ENCODE peak calls at places on chromosome 3, in four cellular contexts. One of them, this sample, is unnamed.

GRCh38 chr3:139937674-139938279 is 2.8 kb downstream of the CLSTN2 start:
- DNase-seq in AG10803: peak
- DNase-seq in stimulated activated CD8-positive, alpha-beta memory T cell treated with anti-CD3 and anti-CD28 coated beads, Interleukin-7, amount 100 ng/mL, for 1 hour: no peak
- DNase-seq in T1000: peak
- DNase-seq in this sample: peak

GRCh38 chr3:159938712-159939111 is 49.9 kb upstream of the IL12A start:
- DNase-seq in AG10803: peak
- DNase-seq in stimulated activated CD8-positive, alpha-beta memory T cell treated with anti-CD3 and anti-CD28 coated beads, Interleukin-7, amount 100 ng/mL, for 1 hour: no peak
- DNase-seq in T1000: no peak
- DNase-seq in this sample: no peak

GRCh38 chr3:11050666-11051323 is 58.2 kb downstream of the SLC6A1 start:
- DNase-seq in AG10803: no peak
- DNase-seq in stimulated activated CD8-positive, alpha-beta memory T cell treated with anti-CD3 and anti-CD28 coated beads, Interleukin-7, amount 100 ng/mL, for 1 hour: no peak
- DNase-seq in T1000: no peak
- DNase-seq in this sample: no peak

GRCh38 chr3:155352900-155353490 is 59.5 kb upstream of the STRIT1 start:
- DNase-seq in AG10803: peak
- DNase-seq in stimulated activated CD8-positive, alpha-beta memory T cell treated with anti-CD3 and anti-CD28 coated beads, Interleukin-7, amount 100 ng/mL, for 1 hour: no peak
- DNase-seq in T1000: no peak
- DNase-seq in this sample: peak

GRCh38 chr3:184037816-184038215 is 6.3 kb downstream of the HTR3D start:
- DNase-seq in AG10803: no peak
- DNase-seq in stimulated activated CD8-positive, alpha-beta memory T cell treated with anti-CD3 and anti-CD28 coated beads, Interleukin-7, amount 100 ng/mL, for 1 hour: no peak
- DNase-seq in T1000: no peak
- DNase-seq in this sample: no peak

GRCh38 chr3:113211370-113212154 is at the start of gene BOC:
- DNase-seq in AG10803: peak
- DNase-seq in stimulated activated CD8-positive, alpha-beta memory T cell treated with anti-CD3 and anti-CD28 coated beads, Interleukin-7, amount 100 ng/mL, for 1 hour: no peak
- DNase-seq in T1000: no peak
- DNase-seq in this sample: peak

GRCh38 chr3:10551139-10551538 is 45.8 kb upstream of the ATP2B2 start:
- DNase-seq in AG10803: no peak
- DNase-seq in stimulated activated CD8-positive, alpha-beta memory T cell treated with anti-CD3 and anti-CD28 coated beads, Interleukin-7, amount 100 ng/mL, for 1 hour: no peak
- DNase-seq in T1000: no peak
- DNase-seq in this sample: no peak

GRCh38 chr3:141414141-141414689 is 45.9 kb downstream of the ZBTB38 start:
- DNase-seq in AG10803: peak
- DNase-seq in stimulated activated CD8-positive, alpha-beta memory T cell treated with anti-CD3 and anti-CD28 coated beads, Interleukin-7, amount 100 ng/mL, for 1 hour: no peak
- DNase-seq in T1000: no peak
- DNase-seq in this sample: no peak

GRCh38 chr3:14725015-14725431 is 50.1 kb downstream of the C3orf20 start:
- DNase-seq in AG10803: peak
- DNase-seq in stimulated activated CD8-positive, alpha-beta memory T cell treated with anti-CD3 and anti-CD28 coated beads, Interleukin-7, amount 100 ng/mL, for 1 hour: no peak
- DNase-seq in T1000: no peak
- DNase-seq in this sample: no peak

GRCh38 chr3:65170357-65171090 is 482.7 kb upstream of the ADAMTS9 start:
- DNase-seq in AG10803: peak
- DNase-seq in stimulated activated CD8-positive, alpha-beta memory T cell treated with anti-CD3 and anti-CD28 coated beads, Interleukin-7, amount 100 ng/mL, for 1 hour: no peak
- DNase-seq in T1000: peak
- DNase-seq in this sample: peak

GRCh38 chr3:50674349-50675178 is at the start of gene DOCK3:
- DNase-seq in AG10803: peak
- DNase-seq in stimulated activated CD8-positive, alpha-beta memory T cell treated with anti-CD3 and anti-CD28 coated beads, Interleukin-7, amount 100 ng/mL, for 1 hour: peak
- DNase-seq in T1000: peak
- DNase-seq in this sample: peak

GRCh38 chr3:49793486-49794085 is 6.1 kb downstream of the CDHR4 start:
- DNase-seq in AG10803: no peak
- DNase-seq in stimulated activated CD8-positive, alpha-beta memory T cell treated with anti-CD3 and anti-CD28 coated beads, Interleukin-7, amount 100 ng/mL, for 1 hour: no peak
- DNase-seq in T1000: no peak
- DNase-seq in this sample: no peak

GRCh38 chr3:119211803-119212202 is 28.9 kb downstream of the B4GALT4 start:
- DNase-seq in AG10803: no peak
- DNase-seq in stimulated activated CD8-positive, alpha-beta memory T cell treated with anti-CD3 and anti-CD28 coated beads, Interleukin-7, amount 100 ng/mL, for 1 hour: no peak
- DNase-seq in T1000: no peak
- DNase-seq in this sample: no peak

GRCh38 chr3:56839784-56840724 is 38.3 kb upstream of the ARHGEF3 start:
- DNase-seq in AG10803: peak
- DNase-seq in stimulated activated CD8-positive, alpha-beta memory T cell treated with anti-CD3 and anti-CD28 coated beads, Interleukin-7, amount 100 ng/mL, for 1 hour: no peak
- DNase-seq in T1000: peak
- DNase-seq in this sample: peak

GRCh38 chr3:100969557-100969916 is 23.7 kb downstream of the ABI3BP start:
- DNase-seq in AG10803: no peak
- DNase-seq in stimulated activated CD8-positive, alpha-beta memory T cell treated with anti-CD3 and anti-CD28 coated beads, Interleukin-7, amount 100 ng/mL, for 1 hour: no peak
- DNase-seq in T1000: no peak
- DNase-seq in this sample: no peak

GRCh38 chr3:182829761-182830405 is 36.6 kb downstream of the ATP11B start:
- DNase-seq in AG10803: no peak
- DNase-seq in stimulated activated CD8-positive, alpha-beta memory T cell treated with anti-CD3 and anti-CD28 coated beads, Interleukin-7, amount 100 ng/mL, for 1 hour: no peak
- DNase-seq in T1000: no peak
- DNase-seq in this sample: no peak

GRCh38 chr3:184780981-184781515 is 30.9 kb upstream of the VPS8 start:
- DNase-seq in AG10803: peak
- DNase-seq in stimulated activated CD8-positive, alpha-beta memory T cell treated with anti-CD3 and anti-CD28 coated beads, Interleukin-7, amount 100 ng/mL, for 1 hour: no peak
- DNase-seq in T1000: no peak
- DNase-seq in this sample: no peak

GRCh38 chr3:146781606-146782005 is 176.5 kb upstream of the PLSCR5 start:
- DNase-seq in AG10803: no peak
- DNase-seq in stimulated activated CD8-positive, alpha-beta memory T cell treated with anti-CD3 and anti-CD28 coated beads, Interleukin-7, amount 100 ng/mL, for 1 hour: no peak
- DNase-seq in T1000: no peak
- DNase-seq in this sample: no peak

GRCh38 chr3:196968233-196969000 is at the start of gene PIGZ:
- DNase-seq in AG10803: peak
- DNase-seq in stimulated activated CD8-positive, alpha-beta memory T cell treated with anti-CD3 and anti-CD28 coated beads, Interleukin-7, amount 100 ng/mL, for 1 hour: no peak
- DNase-seq in T1000: no peak
- DNase-seq in this sample: peak

GRCh38 chr3:144272715-144273114 is 301.1 kb downstream of the DIPK2A start:
- DNase-seq in AG10803: no peak
- DNase-seq in stimulated activated CD8-positive, alpha-beta memory T cell treated with anti-CD3 and anti-CD28 coated beads, Interleukin-7, amount 100 ng/mL, for 1 hour: no peak
- DNase-seq in T1000: no peak
- DNase-seq in this sample: no peak

GRCh38 chr3:189167027-189167766 is 4.6 kb upstream of the TPRG1 start:
- DNase-seq in AG10803: no peak
- DNase-seq in stimulated activated CD8-positive, alpha-beta memory T cell treated with anti-CD3 and anti-CD28 coated beads, Interleukin-7, amount 100 ng/mL, for 1 hour: no peak
- DNase-seq in T1000: no peak
- DNase-seq in this sample: no peak

GRCh38 chr3:94522488-94522887 is 459.6 kb downstream of the NSUN3 start:
- DNase-seq in AG10803: no peak
- DNase-seq in stimulated activated CD8-positive, alpha-beta memory T cell treated with anti-CD3 and anti-CD28 coated beads, Interleukin-7, amount 100 ng/mL, for 1 hour: no peak
- DNase-seq in T1000: no peak
- DNase-seq in this sample: no peak

GRCh38 chr3:58288011-58288728 is 17.9 kb upstream of the RPP14 start:
- DNase-seq in AG10803: peak
- DNase-seq in stimulated activated CD8-positive, alpha-beta memory T cell treated with anti-CD3 and anti-CD28 coated beads, Interleukin-7, amount 100 ng/mL, for 1 hour: no peak
- DNase-seq in T1000: no peak
- DNase-seq in this sample: no peak

GRCh38 chr3:193814166-193814565 is 221.2 kb downstream of the OPA1 start:
- DNase-seq in AG10803: no peak
- DNase-seq in stimulated activated CD8-positive, alpha-beta memory T cell treated with anti-CD3 and anti-CD28 coated beads, Interleukin-7, amount 100 ng/mL, for 1 hour: no peak
- DNase-seq in T1000: no peak
- DNase-seq in this sample: no peak

GRCh38 chr3:46668591-46668990 is 24.9 kb downstream of the ALS2CL start:
- DNase-seq in AG10803: no peak
- DNase-seq in stimulated activated CD8-positive, alpha-beta memory T cell treated with anti-CD3 and anti-CD28 coated beads, Interleukin-7, amount 100 ng/mL, for 1 hour: no peak
- DNase-seq in T1000: no peak
- DNase-seq in this sample: no peak

GRCh38 chr3:45547764-45548683 is 46.5 kb upstream of the LIMD1 start:
- DNase-seq in AG10803: peak
- DNase-seq in stimulated activated CD8-positive, alpha-beta memory T cell treated with anti-CD3 and anti-CD28 coated beads, Interleukin-7, amount 100 ng/mL, for 1 hour: no peak
- DNase-seq in T1000: no peak
- DNase-seq in this sample: no peak